ENCODE peak calls at places on chromosome 16, in eight cellular contexts. A is endothelial cell; V is naive thymus-derived CD4-positive, alpha-beta T cell; Q is HEK293T; U is HTR-8/SVneo; B is left ventricle myocardium inferior; G is stimulated activated effector memory CD8-positive, alpha-beta T cell treated with anti-CD3 and anti-CD28 coated beads, Interleukin-12 subunit alpha, Interleukin-12 subunit beta, amount 100 ng/mL, for 72 hours; T is astrocyte of the spinal cord. R is an unnamed sample.

GRCh38 chr16:23274968-23275367 is 27.1 kb upstream of the SCNN1B start:
- DNase-seq in V (no peak), U (no peak), B (no peak), Q (peak), T (no peak), G (no peak), A (no peak), R (no peak)

GRCh38 chr16:8694795-8695194 is 20.4 kb downstream of the ABAT start:
- DNase-seq in T (no peak), U (no peak), B (no peak), V (no peak), Q (no peak), G (no peak), A (no peak), R (no peak)

GRCh38 chr16:4414187-4414909 is 2.0 kb downstream of the CORO7 start:
- DNase-seq in U (no peak), T (no peak), B (no peak), V (peak), Q (no peak), A (no peak), G (peak), R (no peak)

GRCh38 chr16:23182206-23182674 is 305 bp upstream of the SCNN1G start:
- DNase-seq in V (peak), U (peak), B (peak), G (peak), Q (peak), T (peak), A (peak), R (peak)

GRCh38 chr16:16120044-16120381 is 103.3 kb downstream of the ABCC6 start:
- DNase-seq in G (no peak), V (no peak), U (no peak), T (no peak), A (no peak), B (no peak), Q (no peak), R (no peak)

GRCh38 chr16:3035972-3036725 is 595 bp downstream of the BICDL2 start:
- DNase-seq in Q (no peak), T (no peak), V (no peak), U (no peak), G (no peak), A (no peak), B (no peak), R (no peak)

GRCh38 chr16:70523621-70524405 is at the start of gene SF3B3:
- DNase-seq in G (peak), V (peak), T (peak), B (no peak), U (peak), A (peak), Q (peak), R (no peak)

GRCh38 chr16:48244863-48245195 is 729 bp downstream of the LONP2 start:
- DNase-seq in V (no peak), Q (no peak), U (no peak), B (no peak), G (no peak), T (no peak), A (no peak), R (no peak)

GRCh38 chr16:72131036-72131435 is 37.4 kb downstream of the DHX38 start:
- DNase-seq in U (no peak), B (no peak), G (no peak), V (no peak), T (no peak), Q (no peak), A (no peak), R (no peak)

GRCh38 chr16:24291932-24292331 is 35.8 kb downstream of the CACNG3 start:
- DNase-seq in V (no peak), U (no peak), B (no peak), Q (no peak), G (no peak), T (no peak), A (no peak), R (no peak)

GRCh38 chr16:73179671-73180370 is 131.9 kb upstream of the ZFHX3 start:
- DNase-seq in Q (no peak), V (no peak), U (no peak), T (no peak), A (no peak), G (no peak), B (peak), R (no peak)

R was measured in H1.